ENCODE peak calls at places on chromosomes 7 and 10, in seven cellular contexts. J is Panc1, E is SK-N-MC, G is GM23338, A is spleen, Y is sigmoid colon, Z is HL-60. X is an unnamed sample.
A peak's percentile ranks its signal among the peaks of the same experiment; 100 is the strongest.

GRCh38 chr7:158388072-158388471 is 199.6 kb downstream of the PTPRN2 start:
- DNase-seq in J (no peak), E (no peak), G (no peak), A (peak; percentile 48), Y (no peak), Z (no peak), X (no peak)

GRCh38 chr7:122935620-122936019 is 49.4 kb upstream of the CADPS2 start:
- DNase-seq in J (no peak), E (no peak), G (no peak), A (no peak), Y (no peak), Z (no peak), X (no peak)

GRCh38 chr10:46018453-46019169 is 11.8 kb downstream of the NCOA4 start:
- DNase-seq in J (no peak), E (no peak), G (no peak), A (no peak), Y (no peak), Z (no peak), X (no peak)

GRCh38 chr7:1926908-1927306 is 256.8 kb downstream of the ELFN1 start:
- DNase-seq in J (no peak), E (no peak), G (no peak), A (no peak), Y (no peak), Z (no peak), X (no peak)

GRCh38 chr10:133200621-133201031 is 29.4 kb upstream of the UTF1 start:
- DNase-seq in J (no peak), E (no peak), G (no peak), A (no peak), Y (no peak), Z (no peak), X (no peak)

GRCh38 chr7:122199171-122199570 is 55.1 kb upstream of the AASS start:
- DNase-seq in J (no peak), E (no peak), G (no peak), A (no peak), Y (no peak), Z (no peak), X (no peak)

GRCh38 chr7:145957160-145957890 is 159.3 kb upstream of the CNTNAP2 start:
- DNase-seq in J (no peak), E (no peak), G (no peak), A (no peak), Y (no peak), Z (no peak), X (no peak)

GRCh38 chr10:113305871-113306270 is 247.0 kb upstream of the HABP2 start:
- DNase-seq in J (no peak), E (no peak), G (no peak), A (no peak), Y (no peak), Z (no peak), X (no peak)

GRCh38 chr10:65818990-65819389 is 1106.8 kb upstream of the LRRTM3 start:
- DNase-seq in J (no peak), E (no peak), G (no peak), A (no peak), Y (no peak), Z (no peak), X (no peak)

GRCh38 chr7:99248391-99249067 is 24.1 kb upstream of the MYH16 start:
- DNase-seq in J (no peak), E (no peak), G (no peak), A (no peak), Y (no peak), Z (peak; percentile 67), X (no peak)

GRCh38 chr7:158344706-158345300 is 242.8 kb downstream of the PTPRN2 start:
- DNase-seq in J (no peak), E (no peak), G (no peak), A (peak; percentile 19), Y (peak; percentile 27), Z (no peak), X (no peak)

GRCh38 chr7:66681491-66682349 is 53.0 kb downstream of the KCTD7 start:
- DNase-seq in J (peak; percentile 76), E (peak; percentile 70), G (peak; percentile 98), A (peak; percentile 99), Y (peak; percentile 99), Z (peak; percentile 90), X (peak; percentile 99)

GRCh38 chr10:60182691-60183090 is 207.0 kb downstream of the ANK3 start:
- DNase-seq in J (no peak), E (no peak), G (no peak), A (no peak), Y (no peak), Z (no peak), X (no peak)

GRCh38 chr7:90597527-90597871 is 1.4 kb downstream of the CDK14 start:
- DNase-seq in J (no peak), E (no peak), G (no peak), A (no peak), Y (no peak), Z (no peak), X (no peak)

GRCh38 chr7:99143522-99143852 is 421 bp downstream of the SMURF1 start:
- DNase-seq in J (no peak), E (no peak), G (no peak), A (no peak), Y (no peak), Z (no peak), X (no peak)

GRCh38 chr7:3639253-3639652 is 338.2 kb downstream of the SDK1 start:
- DNase-seq in J (no peak), E (no peak), G (no peak), A (no peak), Y (no peak), Z (no peak), X (no peak)

GRCh38 chr7:3643091-3643490 is 342.0 kb downstream of the SDK1 start:
- DNase-seq in J (no peak), E (no peak), G (no peak), A (no peak), Y (no peak), Z (no peak), X (no peak)

GRCh38 chr7:3636131-3636860 is 335.2 kb downstream of the SDK1 start:
- DNase-seq in J (no peak), E (no peak), G (no peak), A (no peak), Y (no peak), Z (no peak), X (no peak)

DNA sequence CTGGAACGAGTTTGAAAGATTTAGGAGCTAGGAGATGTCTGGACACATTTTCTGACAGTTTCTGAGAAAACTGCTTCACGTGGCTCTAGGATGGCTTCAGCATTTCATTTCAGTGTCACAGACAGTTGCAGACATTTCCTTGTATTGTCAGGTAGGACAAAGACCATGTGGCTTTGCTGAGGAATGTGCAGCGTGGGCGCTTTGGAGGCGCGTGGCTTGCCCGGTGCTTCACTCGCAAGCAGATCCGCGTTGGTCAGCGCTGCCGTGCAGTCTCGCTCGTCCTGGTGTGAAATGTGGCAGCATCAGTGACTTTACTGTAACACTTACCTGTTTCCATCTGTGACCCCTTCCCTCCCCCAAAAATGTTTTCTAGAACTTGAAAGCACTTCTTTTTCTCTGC is 340.5 kb downstream of the SDK1 start:
- DNase-seq in J (no peak), E (no peak), G (no peak), A (no peak), Y (no peak), Z (no peak), X (no peak)
- H3K4me3 ChIP-seq in J (no peak overlapping the region), E (no peak overlapping the region), G (no peak overlapping the region), A (no peak overlapping the region), Y (no peak overlapping the region), Z (no peak overlapping the region), X (no peak overlapping the region)

GRCh38 chr7:44061645-44062179 is 3.7 kb downstream of the PGAM2 start:
- DNase-seq in J (no peak), E (no peak), G (no peak), A (peak; percentile 47), Y (peak; percentile 21), Z (no peak), X (no peak)
- TF ChIP-seq POLR2AphosphoS5 in J (no peak), E (no peak), G (no peak), A (no peak), Y (no peak), Z (no peak), X (no peak)

GRCh38 chr7:101171442-101171837 is 6.1 kb upstream of the VGF start:
- DNase-seq in J (no peak), E (no peak), G (no peak), A (no peak), Y (no peak), Z (no peak), X (no peak)

GRCh38 chr7:101169110-101169837 is 3.9 kb upstream of the VGF start:
- DNase-seq in J (no peak), E (no peak), G (peak; percentile 48), A (no peak), Y (no peak), Z (no peak), X (no peak)

GRCh38 chr7:101170617-101171441 is 5.5 kb upstream of the VGF start:
- DNase-seq in J (no peak), E (no peak), G (no peak), A (no peak), Y (no peak), Z (no peak), X (no peak)

GRCh38 chr7:101168412-101169049 is 3.2 kb upstream of the VGF start:
- DNase-seq in J (no peak), E (no peak), G (peak; percentile 58), A (no peak), Y (no peak), Z (no peak), X (no peak)

DNA sequence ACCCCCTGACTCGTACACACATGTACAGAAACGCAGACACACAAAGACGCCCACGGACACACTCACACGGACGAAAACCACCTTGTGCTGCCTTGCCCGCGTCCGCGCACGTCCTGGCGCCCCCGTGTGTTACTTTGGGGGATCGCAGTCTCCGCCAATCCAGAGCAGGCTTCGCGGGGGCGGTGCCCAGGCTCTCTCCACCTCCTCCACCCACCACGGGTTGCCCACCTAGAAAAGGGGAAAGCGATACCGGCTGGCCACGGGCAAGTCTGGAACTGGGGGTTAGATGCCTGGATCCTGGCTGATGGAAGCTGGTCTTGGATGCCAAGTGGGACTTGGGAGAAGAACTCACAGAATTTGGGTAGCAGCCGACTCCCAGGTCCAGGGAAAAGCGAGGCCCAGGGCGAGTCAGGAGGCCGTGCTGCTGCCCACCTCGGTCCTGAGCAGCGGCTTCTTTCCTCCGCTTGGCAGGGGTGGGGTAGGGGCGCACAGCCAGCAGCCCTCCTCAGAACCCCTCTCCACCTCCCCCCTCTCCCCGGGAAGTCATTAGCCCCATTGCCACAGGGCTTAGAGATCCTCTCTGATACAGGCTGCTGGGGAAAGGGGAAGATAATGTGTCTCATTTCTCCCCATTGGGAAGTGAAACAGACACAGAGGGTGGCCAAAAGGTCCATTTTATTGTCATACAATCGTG is 4.6 kb upstream of the VGF start:
- DNase-seq in J (no peak), E (no peak), G (peak; percentile 83), A (peak; percentile 93), Y (no peak), Z (no peak), X (peak; percentile 80)
- H3K4me3 ChIP-seq in J (peak overlapping the region; percentile 8), E (peak overlapping the region; percentile 40), G (peak overlapping the region; percentile 76), A (no peak overlapping the region), Y (no peak overlapping the region), Z (no peak overlapping the region), X (no peak overlapping the region)

DNA sequence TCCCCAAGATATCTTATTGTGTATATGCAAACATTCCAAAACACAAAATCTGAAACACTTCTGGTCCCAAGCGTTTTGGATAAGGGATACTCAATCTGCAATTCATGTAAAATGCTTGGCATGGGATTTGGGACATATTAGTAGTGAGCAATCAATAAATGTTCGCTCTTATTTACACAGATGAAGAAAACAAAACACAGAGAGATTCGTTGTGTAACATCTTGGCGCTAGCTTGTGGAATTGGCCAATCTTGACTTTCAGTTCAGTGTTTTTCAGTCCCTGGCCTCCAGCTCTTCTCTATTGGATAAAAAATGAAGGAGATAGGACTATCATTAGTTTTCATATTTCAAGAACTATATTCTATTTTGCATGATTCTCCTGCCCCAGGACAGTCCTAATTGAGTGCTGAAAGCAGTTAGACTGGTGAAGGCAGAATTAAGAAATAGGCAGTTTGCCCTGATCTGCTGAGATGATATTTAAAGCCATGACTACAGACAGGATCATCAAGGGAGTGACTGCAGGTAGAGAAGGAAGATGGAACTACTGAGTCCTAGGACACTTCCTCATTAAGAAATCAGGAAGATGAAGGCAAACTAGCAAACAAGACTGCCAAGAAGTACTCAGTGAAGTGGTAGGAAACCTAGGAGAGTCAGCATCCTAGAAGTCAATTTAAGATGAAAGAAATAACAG is 1.8 kb downstream of the PNLIPRP3 start:
- DNase-seq in J (no peak), E (no peak), G (no peak), A (no peak), Y (no peak), Z (no peak), X (no peak)
- TF ChIP-seq POLR2AphosphoS5 in J (no peak), E (no peak), G (no peak), A (no peak), Y (no peak), Z (no peak), X (no peak)